ENCODE peak calls at places on chromosomes 11 and 22, in six cellular contexts. T is mesendoderm, J is IMR-90, R is mesenchymal stem cell, S is neuronal stem cell, V is H9. M is an unnamed sample.

GRCh38 chr22:44735518-44736428 is 16.6 kb upstream of the ARHGAP8 start:
- DNase-seq in T (peak; percentile 66), S (peak; percentile 67), R (peak; percentile 41), V (peak; percentile 89), J (peak; percentile 41), M (peak; percentile 100)

GRCh38 chr11:66020618-66021357 is 5.5 kb downstream of the CATSPER1 start:
- DNase-seq in T (no peak), S (no peak), J (peak; percentile 79), V (no peak), R (peak; percentile 85), M (no peak)

GRCh38 chr11:57325735-57326048 is 940 bp upstream of the TNKS1BP1 start:
- DNase-seq in V (no peak), J (no peak), S (no peak), R (no peak), T (no peak), M (no peak)

GRCh38 chr22:24440718-24441405 is 13.5 kb downstream of the ADORA2A start:
- DNase-seq in V (no peak), S (no peak), T (no peak), R (no peak), J (no peak), M (no peak)

GRCh38 chr11:10824888-10825287 is 16.2 kb upstream of the EIF4G2 start:
- DNase-seq in V (no peak), S (no peak), R (no peak), T (no peak), J (no peak), M (no peak)

GRCh38 chr11:6405039-6405667 is 13.7 kb downstream of the APBB1 start:
- DNase-seq in S (peak; percentile 75), J (no peak), R (no peak), T (peak; percentile 90), V (peak; percentile 92), M (peak; percentile 86)

GRCh38 chr22:17579535-17579981 is 16.3 kb downstream of the SLC25A18 start:
- DNase-seq in J (no peak), R (no peak), S (no peak), T (no peak), V (no peak), M (no peak)

GRCh38 chr11:97336064-97336463 is 946.3 kb downstream of the JRKL start:
- DNase-seq in R (no peak), S (no peak), J (no peak), V (no peak), T (no peak), M (no peak)

GRCh38 chr11:130340671-130341319 is 26.1 kb upstream of the ZBTB44 start:
- DNase-seq in R (no peak), T (no peak), V (no peak), J (peak; percentile 2), S (no peak), M (no peak)

GRCh38 chr22:44698531-44699421 is 3.2 kb upstream of the PRR5 start:
- DNase-seq in T (peak; percentile 91), S (peak; percentile 52), J (peak; percentile 94), V (peak; percentile 75), R (peak; percentile 80), M (no peak)

GRCh38 chr11:120613264-120614226 is 102.0 kb downstream of the GRIK4 start:
- DNase-seq in V (no peak), J (no peak), T (peak; percentile 60), S (no peak), R (no peak), M (no peak)

GRCh38 chr11:80163011-80163410 is 722.2 kb upstream of the TENM4 start:
- DNase-seq in T (no peak), R (peak; percentile 72), J (peak; percentile 25), S (no peak), V (no peak), M (no peak)

GRCh38 chr11:118338637-118339061 is 3.9 kb downstream of the CD3D start:
- DNase-seq in T (peak; percentile 22), R (no peak), J (no peak), V (no peak), S (no peak), M (no peak)

GRCh38 chr11:46414899-46415298 is 23.3 kb upstream of the CHRM4 start:
- DNase-seq in J (no peak), V (no peak), T (no peak), R (no peak), S (no peak), M (no peak)

GRCh38 chr11:110429614-110430266 is at the start of gene FDX1:
- DNase-seq in S (peak; percentile 89), R (peak; percentile 86), T (peak; percentile 96), J (peak; percentile 74), V (peak; percentile 91), M (peak; percentile 50)

GRCh38 chr11:26905368-26905767 is 88.5 kb upstream of the FIBIN start:
- DNase-seq in J (peak; percentile 4), R (peak; percentile 23), V (peak; percentile 31), T (peak; percentile 13), S (no peak), M (no peak)

GRCh38 chr22:45101828-45102227 is 61.9 kb upstream of the NUP50 start:
- DNase-seq in T (peak; percentile 83), S (no peak), V (peak; percentile 85), R (peak; percentile 56), J (peak; percentile 72), M (no peak)

GRCh38 chr11:133078591-133079179 is 453.6 kb downstream of the OPCML start:
- DNase-seq in R (peak; percentile 14), S (peak; percentile 58), V (peak; percentile 77), J (peak; percentile 20), T (peak; percentile 64), M (no peak)

GRCh38 chr11:134361661-134362060 is 29.9 kb downstream of the GLB1L2 start:
- DNase-seq in V (no peak), R (no peak), T (no peak), S (no peak), J (no peak), M (no peak)

GRCh38 chr11:34558211-34558610 is 44.6 kb upstream of the ELF5 start:
- DNase-seq in T (no peak), S (no peak), V (no peak), R (no peak), J (no peak), M (no peak)

GRCh38 chr22:27800250-27801131 is 1.1 kb downstream of the MN1 start:
- DNase-seq in T (no peak), V (no peak), S (peak; percentile 59), R (peak; percentile 34), J (no peak), M (no peak)

GRCh38 chr11:94545641-94546470 is 2.1 kb downstream of the FUT4 start:
- DNase-seq in T (no peak), R (no peak), J (no peak), S (no peak), V (no peak), M (no peak)

GRCh38 chr22:29758959-29759358 is 7.8 kb downstream of the ZMAT5 start:
- DNase-seq in R (no peak), T (no peak), J (no peak), V (no peak), S (no peak), M (no peak)

GRCh38 chr11:65212226-65212801 is 30.6 kb downstream of the CAPN1 start:
- DNase-seq in S (no peak), R (no peak), J (no peak), T (peak; percentile 25), V (no peak), M (no peak)

GRCh38 chr11:45580399-45580798 is 85.0 kb downstream of the CHST1 start:
- DNase-seq in S (peak; percentile 41), T (peak; percentile 65), J (peak; percentile 34), V (no peak), R (peak; percentile 48), M (no peak)

GRCh38 chr11:122661182-122661945 is 5.8 kb downstream of the UBASH3B start:
- DNase-seq in V (no peak), S (peak; percentile 23), J (peak; percentile 83), T (peak; percentile 62), R (peak; percentile 63), M (no peak)
- H2AK5ac ChIP-seq in V (no peak overlapping the region), S (no peak overlapping the region), J (peak overlapping the region; percentile 72), T (no peak overlapping the region), R (peak overlapping the region; percentile 79), M (no peak overlapping the region)

DNA sequence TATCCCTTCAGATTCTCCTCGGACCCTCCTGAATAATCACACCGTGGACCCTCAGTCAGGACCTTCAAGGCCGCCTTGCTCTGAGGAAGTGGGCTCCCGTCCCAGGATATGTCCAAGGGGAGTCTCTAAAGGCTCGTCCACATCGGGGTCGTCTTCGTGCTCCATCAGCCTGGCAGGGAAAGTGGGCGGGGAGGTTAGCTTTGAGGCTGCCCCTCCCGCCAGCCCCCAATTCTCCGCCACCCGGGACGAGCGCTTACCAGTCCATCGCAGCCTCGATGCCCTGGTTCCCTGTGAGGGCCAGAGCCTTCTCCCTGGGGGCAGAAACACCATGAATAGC is 472 bp downstream of the UBXN1 start:
- DNase-seq in T (no peak), V (no peak), R (no peak), J (no peak), S (no peak), M (no peak)
- H2AK5ac ChIP-seq in T (no peak overlapping the region), V (no peak overlapping the region), R (no peak overlapping the region), J (peak overlapping the region; percentile 76), S (peak overlapping the region; percentile 94), M (no peak overlapping the region)

GRCh38 chr11:69483170-69483569 is 1.7 kb downstream of the LINC01488 start:
- DNase-seq in T (no peak), V (no peak), R (no peak), S (no peak), J (no peak), M (no peak)

GRCh38 chr11:69485337-69486041 is 4.0 kb downstream of the LINC01488 start:
- DNase-seq in J (no peak), S (no peak), T (no peak), R (no peak), V (no peak), M (no peak)

GRCh38 chr11:69483696-69484426 is 2.4 kb downstream of the LINC01488 start:
- DNase-seq in R (no peak), J (no peak), V (peak; percentile 71), T (no peak), S (no peak), M (no peak)

GRCh38 chr11:69486056-69486772 is 4.8 kb downstream of the LINC01488 start:
- DNase-seq in T (no peak), R (no peak), V (no peak), S (no peak), J (no peak), M (no peak)

DNA sequence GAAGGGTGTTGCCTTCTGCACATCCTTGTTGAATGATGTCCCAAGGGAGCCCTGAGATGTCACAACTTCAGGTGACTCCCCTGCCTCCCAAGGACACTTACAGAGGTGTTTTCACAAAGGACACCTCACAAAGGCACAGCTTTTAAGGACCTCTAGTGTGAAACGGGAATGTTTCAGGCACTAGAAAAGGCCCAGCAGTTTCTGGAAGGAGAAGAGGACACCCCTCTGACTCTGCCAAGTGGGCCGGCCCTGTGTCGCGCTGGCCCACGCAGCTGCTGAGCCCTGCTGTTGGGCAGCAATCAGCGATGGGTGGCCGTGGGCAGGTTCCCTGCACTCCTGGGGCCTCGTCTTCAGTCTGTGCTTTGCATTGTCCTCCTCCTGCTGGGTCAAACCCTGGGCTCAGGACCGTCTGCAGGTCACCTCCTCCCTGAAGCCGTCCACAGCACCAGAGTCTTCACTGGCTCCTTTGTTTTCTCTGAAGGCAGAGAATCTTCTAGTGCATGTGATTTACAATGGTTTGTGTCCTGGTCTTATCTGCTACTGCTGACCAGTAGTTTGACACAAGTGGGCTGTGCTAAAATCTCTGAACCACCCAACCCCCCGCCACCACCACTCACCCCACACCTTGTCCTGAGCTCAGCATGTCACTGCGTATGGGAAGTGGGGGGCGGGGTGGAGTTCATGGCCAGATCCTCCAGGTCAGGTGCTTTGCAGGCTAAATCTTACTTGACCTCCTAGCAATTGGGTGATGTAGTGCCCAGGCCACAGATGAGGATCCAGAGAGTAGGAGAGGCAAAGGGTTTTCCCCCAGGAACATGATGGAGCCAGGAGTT is 3.2 kb downstream of the LINC01488 start:
- DNase-seq in S (no peak), R (no peak), V (no peak), T (no peak), J (no peak), M (no peak)
- H2AK5ac ChIP-seq in S (peak overlapping the region; percentile 22), R (no peak overlapping the region), V (no peak overlapping the region), T (no peak overlapping the region), J (peak overlapping the region; percentile 11), M (peak overlapping the region; percentile 70)

GRCh38 chr11:506950-507726 is at the start of gene RNH1:
- DNase-seq in J (peak; percentile 93), R (peak; percentile 93), V (peak; percentile 96), T (peak; percentile 94), S (peak; percentile 96), M (peak; percentile 99)
- H2AK5ac ChIP-seq in J (peak within 1 kb of the TSS; percentile 97), R (peak within 1 kb of the TSS; percentile 87), V (no peak within 1 kb of the TSS), T (no peak within 1 kb of the TSS), S (peak within 1 kb of the TSS; percentile 92), M (no peak within 1 kb of the TSS)

M was measured in H1.